ENCODE peak calls at places on chromosomes 3 and 15, in seven cellular contexts. P is mesendoderm, M is IMR-90, L is neuronal stem cell, Z is H9, J is H1, Y is trophoblast cell. T is an unnamed sample.
A peak's percentile ranks its signal among the peaks of the same experiment; 100 is the strongest.

GRCh38 chr3:16828815-16829214 is 55.9 kb upstream of the PLCL2 start:
- DNase-seq in L (no peak), M (peak; percentile 26), J (peak; percentile 61), P (peak; percentile 75), Z (peak; percentile 62), Y (peak; percentile 46), T (peak; percentile 25)

GRCh38 chr15:48459571-48460461 is 128.6 kb downstream of the DUT start:
- DNase-seq in P (no peak), J (no peak), Z (no peak), Y (peak; percentile 73), L (no peak), M (peak; percentile 79), T (peak; percentile 78)

GRCh38 chr3:147943265-147943945 is 534.2 kb downstream of the ZIC1 start:
- DNase-seq in P (peak; percentile 57), M (peak; percentile 93), Z (no peak), L (no peak), Y (peak; percentile 19), J (no peak), T (peak; percentile 88)

GRCh38 chr3:155790272-155790918 is 15.7 kb downstream of the C3orf33 start:
- DNase-seq in J (no peak), P (peak; percentile 9), M (no peak), Y (no peak), Z (no peak), L (no peak), T (no peak)

GRCh38 chr15:92629276-92629974 is 26.1 kb downstream of the FAM174B start:
- DNase-seq in M (no peak), P (no peak), Z (no peak), Y (no peak), L (no peak), J (no peak), T (no peak)

GRCh38 chr15:65033659-65034269 is 4.3 kb upstream of the MTFMT start:
- DNase-seq in Y (no peak), J (peak; percentile 42), P (peak; percentile 59), L (no peak), Z (no peak), M (peak; percentile 66), T (peak; percentile 71)

GRCh38 chr3:18087963-18088362 is 337.2 kb downstream of the SATB1 start:
- DNase-seq in Z (no peak), P (no peak), L (no peak), M (no peak), Y (no peak), J (no peak), T (no peak)

GRCh38 chr15:56040081-56041035 is 46.9 kb upstream of the NEDD4 start:
- DNase-seq in Z (peak; percentile 38), J (no peak), Y (peak; percentile 99), L (peak; percentile 14), P (peak; percentile 95), M (peak; percentile 98), T (peak; percentile 99)

GRCh38 chr15:48062476-48062875 is 58.3 kb upstream of the SLC24A5 start:
- DNase-seq in M (peak; percentile 61), P (no peak), Z (no peak), J (no peak), Y (no peak), L (no peak), T (peak; percentile 82)

DNA sequence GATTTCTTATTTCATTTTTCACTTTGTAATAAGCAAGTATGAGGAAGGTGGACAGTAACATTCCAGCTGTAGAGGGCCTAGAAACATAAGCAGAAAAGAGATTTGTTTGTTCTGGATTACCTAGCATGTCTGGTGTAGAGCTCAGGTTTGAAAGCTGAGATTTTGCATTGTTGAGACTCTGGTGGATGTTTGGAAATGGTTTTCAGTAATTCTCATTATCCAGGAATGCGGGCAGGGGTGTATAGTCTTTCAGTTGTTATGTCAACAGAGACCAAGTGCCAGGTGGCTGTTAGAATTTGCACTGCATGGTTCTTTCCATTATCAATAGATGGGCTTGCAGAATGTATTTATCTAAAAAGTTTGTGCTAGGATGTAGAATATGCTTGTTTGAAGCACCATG is 10.9 kb downstream of the GPD1L start:
- DNase-seq in P (no peak), J (no peak), Y (peak; percentile 48), Z (no peak), M (no peak), L (no peak), T (no peak)
- H4K8ac ChIP-seq in P (no peak overlapping the region), J (no peak overlapping the region), Y (no peak overlapping the region), Z (no peak overlapping the region), M (no peak overlapping the region), L (no peak overlapping the region), T (no peak overlapping the region)

GRCh38 chr3:152309031-152309430 is 40.3 kb downstream of the MBNL1 start:
- DNase-seq in Y (no peak), M (no peak), Z (no peak), P (no peak), J (no peak), L (no peak), T (peak; percentile 54)
- H4K8ac ChIP-seq in Y (no peak overlapping the region), M (no peak overlapping the region), Z (no peak overlapping the region), P (no peak overlapping the region), J (no peak overlapping the region), L (no peak overlapping the region), T (no peak overlapping the region)

GRCh38 chr15:58052334-58052733 is 13.2 kb downstream of the ALDH1A2 start:
- DNase-seq in Z (no peak), P (no peak), Y (no peak), J (no peak), L (no peak), M (no peak), T (no peak)
- H4K8ac ChIP-seq in Z (no peak overlapping the region), P (no peak overlapping the region), Y (no peak overlapping the region), J (no peak overlapping the region), L (no peak overlapping the region), M (no peak overlapping the region), T (no peak overlapping the region)

GRCh38 chr3:45207471-45207870 is 18.6 kb downstream of the TMEM158 start:
- DNase-seq in Z (no peak), J (no peak), Y (no peak), M (no peak), L (no peak), P (no peak), T (no peak)

GRCh38 chr3:45199837-45200648 is 26.0 kb downstream of the TMEM158 start:
- DNase-seq in Z (peak; percentile 55), Y (peak; percentile 97), P (peak; percentile 95), L (no peak), M (peak; percentile 92), J (no peak), T (peak; percentile 89)

GRCh38 chr3:45204136-45204535 is 22.0 kb downstream of the TMEM158 start:
- DNase-seq in Z (no peak), J (no peak), L (no peak), Y (peak; percentile 91), M (peak; percentile 94), P (no peak), T (peak; percentile 98)

GRCh38 chr3:45208587-45208986 is 17.5 kb downstream of the TMEM158 start:
- DNase-seq in J (no peak), Y (no peak), Z (no peak), L (no peak), P (no peak), M (no peak), T (no peak)

DNA sequence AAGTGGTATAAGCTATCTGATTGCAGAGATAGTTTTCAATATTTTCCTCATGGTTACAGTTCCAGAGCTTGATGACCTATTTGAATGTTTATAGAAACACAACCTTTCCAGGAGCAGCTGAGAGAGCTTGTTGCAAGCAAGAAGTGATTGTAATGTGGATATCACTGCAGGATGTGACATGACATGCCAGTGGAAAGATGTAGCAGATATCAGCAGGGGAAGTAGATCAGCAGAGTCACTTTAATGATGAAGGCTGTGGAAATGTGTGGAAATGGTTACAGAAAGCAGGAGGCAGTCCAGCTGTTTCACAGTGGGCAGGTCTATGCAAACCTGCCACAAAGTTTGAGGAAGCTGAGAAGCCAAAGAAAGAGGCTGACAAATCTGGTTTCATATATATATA is 21.0 kb downstream of the TMEM158 start:
- DNase-seq in J (no peak), P (no peak), Y (peak; percentile 93), Z (no peak), M (peak; percentile 82), L (no peak), T (peak; percentile 93)
- H4K8ac ChIP-seq in J (no peak overlapping the region), P (no peak overlapping the region), Y (no peak overlapping the region), Z (no peak overlapping the region), M (peak overlapping the region; percentile 22), L (no peak overlapping the region), T (no peak overlapping the region)

GRCh38 chr3:189337672-189338071 is 165.9 kb downstream of the TPRG1 start:
- DNase-seq in L (no peak), Z (no peak), P (peak; percentile 66), Y (peak; percentile 62), M (no peak), J (no peak), T (no peak)

GRCh38 chr3:189340680-189341460 is 169.1 kb downstream of the TPRG1 start:
- DNase-seq in P (peak; percentile 67), Y (peak; percentile 29), Z (peak; percentile 46), J (peak; percentile 60), L (no peak), M (no peak), T (peak; percentile 37)

GRCh38 chr3:189339996-189340395 is 168.2 kb downstream of the TPRG1 start:
- DNase-seq in M (no peak), J (no peak), L (no peak), Z (no peak), Y (no peak), P (no peak), T (no peak)

GRCh38 chr3:189334064-189334920 is 162.5 kb downstream of the TPRG1 start:
- DNase-seq in L (no peak), J (no peak), P (no peak), Z (no peak), Y (peak; percentile 43), M (no peak), T (peak; percentile 80)

GRCh38 chr3:189338366-189338765 is 166.6 kb downstream of the TPRG1 start:
- DNase-seq in Y (no peak), L (no peak), J (no peak), Z (no peak), M (no peak), P (no peak), T (no peak)
- H4K8ac ChIP-seq in Y (no peak overlapping the region), L (no peak overlapping the region), J (no peak overlapping the region), Z (no peak overlapping the region), M (no peak overlapping the region), P (no peak overlapping the region), T (no peak overlapping the region)

GRCh38 chr3:56976666-56977560 is 83.6 kb upstream of the SPATA12 start:
- DNase-seq in M (peak; percentile 67), P (peak; percentile 48), L (no peak), J (no peak), Y (no peak), Z (no peak), T (peak; percentile 61)
- H4K8ac ChIP-seq in M (no peak overlapping the region), P (no peak overlapping the region), L (no peak overlapping the region), J (no peak overlapping the region), Y (no peak overlapping the region), Z (no peak overlapping the region), T (no peak overlapping the region)

DNA sequence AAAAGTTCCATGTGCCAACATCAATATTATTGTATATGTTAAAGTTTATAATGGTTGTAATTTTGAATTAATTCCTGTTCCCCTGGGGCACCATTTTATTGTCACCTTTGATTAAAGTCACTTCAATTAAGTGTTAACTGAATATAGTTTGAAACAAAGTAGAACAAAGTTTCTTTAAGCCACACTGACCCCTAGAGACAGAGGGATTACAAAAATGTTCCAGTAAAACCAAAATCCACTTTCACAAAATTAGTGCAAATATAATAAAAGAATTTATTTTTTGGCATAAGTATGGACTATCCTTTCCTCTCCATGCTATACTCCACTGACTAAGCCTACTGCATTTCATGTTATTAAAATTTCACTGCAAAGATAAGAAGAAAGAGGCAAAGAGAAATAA is 123.9 kb downstream of the ZMAT3 start:
- DNase-seq in J (no peak), M (no peak), Y (no peak), L (no peak), Z (no peak), P (no peak), T (no peak)
- H4K8ac ChIP-seq in J (no peak overlapping the region), M (no peak overlapping the region), Y (no peak overlapping the region), L (no peak overlapping the region), Z (no peak overlapping the region), P (no peak overlapping the region), T (no peak overlapping the region)